ENCODE peak calls at places on chromosomes 11 and 22, in five cellular contexts. C is activated T-helper 1 cell treated with anti-CD3 and anti-CD28 coated beads, Interleukin-2, amount 50 U/mL, for 16 hours; E is SW 1271; O is T-helper 9 cell; P is HS-27A. Q is an unnamed sample.

GRCh38 chr11:112694813-112695212 is 266.4 kb upstream of the NCAM1 start:
- DNase-seq in C (no peak), E (no peak), O (no peak), P (no peak), Q (no peak)

GRCh38 chr22:34105461-34106062 is 185.3 kb upstream of the LARGE1 start:
- DNase-seq in C (no peak), E (no peak), O (no peak), P (no peak), Q (no peak)

GRCh38 chr22:36772451-36772850 is 3.5 kb downstream of the IFT27 start:
- DNase-seq in C (no peak), E (no peak), O (no peak), P (no peak), Q (no peak)

GRCh38 chr11:72693271-72693968 is 19.2 kb upstream of the PDE2A start:
- DNase-seq in C (no peak), E (no peak), O (no peak), P (no peak), Q (no peak)

GRCh38 chr11:57787920-57788716 is 26.5 kb downstream of the CTNND1 start:
- DNase-seq in C (no peak), E (no peak), O (no peak), P (no peak), Q (no peak)

GRCh38 chr11:47399860-47400812 is 8.3 kb upstream of the SLC39A13 start:
- DNase-seq in C (no peak), E (no peak), O (peak), P (no peak), Q (no peak)

GRCh38 chr11:61489833-61490585 is 18.5 kb upstream of the LRRC10B start:
- DNase-seq in C (no peak), E (no peak), O (no peak), P (no peak), Q (no peak)

GRCh38 chr11:14974723-14975587 is 2.8 kb upstream of the CALCA start:
- DNase-seq in C (peak), E (no peak), O (peak), P (no peak), Q (no peak)

GRCh38 chr22:39266398-39267030 is 21.7 kb upstream of the PDGFB start:
- DNase-seq in C (no peak), E (no peak), O (no peak), P (no peak), Q (no peak)

GRCh38 chr11:46865340-46865739 is 19.3 kb upstream of the CKAP5 start:
- DNase-seq in C (no peak), E (no peak), O (no peak), P (no peak), Q (no peak)

Q was measured in T1000.